ENCODE peak calls at places on chromosomes 2 and 18, in nine cellular contexts. R is HepG2, Y is H1, J is A549, N is endothelial cell of umbilical vein, T is HCT116, W is SK-N-SH, V is K562, X is GM12878. O is an unnamed sample.

GRCh38 chr2:224147174-224147573 is 108.1 kb upstream of the SERPINE2 start:
- DNase-seq in R (no peak), Y (no peak), J (peak; percentile 27), N (no peak), T (peak; percentile 24), W (no peak), V (no peak), X (no peak), O (no peak)

GRCh38 chr2:73268831-73269685 is 15.2 kb downstream of the FBXO41 start:
- DNase-seq in R (no peak), Y (peak; percentile 85), J (peak; percentile 82), N (peak; percentile 15), T (peak; percentile 82), W (no peak), V (no peak), X (no peak), O (no peak)

GRCh38 chr2:168432565-168433186 is 23.4 kb upstream of the CERS6 start:
- DNase-seq in R (no peak), Y (no peak), J (no peak), N (no peak), T (no peak), W (no peak), V (no peak), X (peak; percentile 65), O (no peak)

GRCh38 chr2:152513681-152514080 is 178.7 kb downstream of the FMNL2 start:
- DNase-seq in R (no peak), Y (no peak), J (peak; percentile 35), N (peak; percentile 80), T (peak; percentile 22), W (no peak), V (no peak), X (no peak), O (no peak)

GRCh38 chr2:60818272-60818671 is 62.2 kb downstream of the PAPOLG start:
- DNase-seq in R (peak; percentile 31), Y (no peak), J (peak; percentile 12), N (peak; percentile 37), T (no peak), W (no peak), V (no peak), X (no peak), O (peak; percentile 63)

GRCh38 chr2:126952216-126952615 is 53.5 kb downstream of the TEX51 start:
- DNase-seq in R (no peak), Y (no peak), J (no peak), N (no peak), T (no peak), W (no peak), V (no peak), X (no peak), O (no peak)

GRCh38 chr18:70373062-70373519 is 84.2 kb downstream of the SOCS6 start:
- DNase-seq in R (peak; percentile 72), Y (no peak), J (peak; percentile 97), N (no peak), T (peak; percentile 97), W (no peak), V (no peak), X (no peak), O (peak; percentile 22)

GRCh38 chr2:145975406-145975805 is 1455.5 kb upstream of the ZEB2 start:
- DNase-seq in R (no peak), Y (no peak), J (no peak), N (no peak), T (no peak), W (no peak), V (no peak), X (no peak), O (no peak)

GRCh38 chr2:38516122-38516521 is 86.6 kb downstream of the HNRNPLL start:
- DNase-seq in R (no peak), Y (no peak), J (no peak), N (no peak), T (no peak), W (no peak), V (no peak), X (no peak), O (no peak)

GRCh38 chr2:127811397-127811860 is 458 bp upstream of the WDR33 start:
- DNase-seq in R (no peak), Y (no peak), J (no peak), N (no peak), T (no peak), W (no peak), V (no peak), X (no peak), O (no peak)

GRCh38 chr2:41180392-41180791 is 728.5 kb upstream of the SLC8A1 start:
- DNase-seq in R (no peak), Y (no peak), J (no peak), N (no peak), T (no peak), W (no peak), V (no peak), X (no peak), O (no peak)

GRCh38 chr2:224876522-224876921 is 160.4 kb upstream of the CCDC195 start:
- DNase-seq in R (no peak), Y (no peak), J (no peak), N (no peak), T (no peak), W (no peak), V (no peak), X (no peak), O (peak; percentile 30)

GRCh38 chr18:57311472-57311871 is 40.9 kb upstream of the ST8SIA3 start:
- DNase-seq in R (no peak), Y (no peak), J (no peak), N (no peak), T (no peak), W (no peak), V (no peak), X (no peak), O (no peak)

GRCh38 chr2:239246723-239247122 is 154.1 kb downstream of the HDAC4 start:
- DNase-seq in R (no peak), Y (no peak), J (no peak), N (peak; percentile 6), T (peak; percentile 62), W (no peak), V (no peak), X (no peak), O (no peak)

GRCh38 chr2:130337735-130338325 is 4.9 kb upstream of the IMP4 start:
- DNase-seq in R (no peak), Y (no peak), J (no peak), N (no peak), T (no peak), W (no peak), V (peak; percentile 26), X (no peak), O (no peak)

GRCh38 chr2:110678457-110679336 is 834 bp upstream of the BUB1 start:
- DNase-seq in R (no peak), Y (no peak), J (no peak), N (peak; percentile 50), T (no peak), W (peak; percentile 61), V (peak; percentile 41), X (no peak), O (peak; percentile 73)

DNA sequence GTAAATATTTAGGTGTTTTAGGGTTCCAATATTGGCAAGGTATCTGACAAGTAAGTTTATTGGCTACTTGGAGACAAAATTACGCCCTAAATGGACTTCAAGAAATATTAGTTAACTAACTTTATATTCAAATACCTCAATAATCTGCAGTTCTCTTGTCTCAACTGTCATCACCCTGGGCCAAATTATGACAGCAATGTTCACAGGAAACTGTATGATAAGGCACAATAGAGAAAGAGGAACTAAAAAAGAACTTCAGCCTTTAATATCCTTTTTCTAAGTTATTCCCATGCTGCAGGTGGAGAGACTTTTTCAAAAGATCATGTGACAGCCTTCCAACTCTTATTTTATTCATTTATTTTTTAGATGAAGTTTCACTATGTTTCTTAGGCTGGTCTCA is 210.7 kb downstream of the TGIF1 start:
- DNase-seq in R (no peak), Y (no peak), J (no peak), N (no peak), T (no peak), W (no peak), V (no peak), X (no peak), O (peak; percentile 71)
- H3K4me3 ChIP-seq in R (no peak overlapping the region), Y (no peak overlapping the region), J (no peak overlapping the region), N (no peak overlapping the region), T (no peak overlapping the region), W (no peak overlapping the region), V (no peak overlapping the region), X (no peak overlapping the region), O (no peak overlapping the region)

GRCh38 chr2:236793041-236794011 is 223.7 kb downstream of the ACKR3 start:
- DNase-seq in R (no peak), Y (peak; percentile 49), J (no peak), N (no peak), T (no peak), W (no peak), V (no peak), X (no peak), O (no peak)
- TF ChIP-seq MAX in R (no peak), Y (peak; percentile 8), J (no peak), N (no peak), T (no peak), W (no peak), V (no peak), X (no peak), O (no peak)

GRCh38 chr2:173869244-173869643 is 95.9 kb downstream of the SP3 start:
- DNase-seq in R (no peak), Y (no peak), J (no peak), N (no peak), T (no peak), W (no peak), V (no peak), X (no peak), O (no peak)

GRCh38 chr2:173869830-173870229 is 95.3 kb downstream of the SP3 start:
- DNase-seq in R (no peak), Y (no peak), J (no peak), N (no peak), T (no peak), W (no peak), V (no peak), X (no peak), O (no peak)

GRCh38 chr2:173862612-173863217 is 102.5 kb downstream of the SP3 start:
- DNase-seq in R (no peak), Y (no peak), J (no peak), N (no peak), T (no peak), W (no peak), V (no peak), X (no peak), O (no peak)

GRCh38 chr2:173866858-173867620 is 98.1 kb downstream of the SP3 start:
- DNase-seq in R (no peak), Y (no peak), J (no peak), N (no peak), T (no peak), W (peak; percentile 58), V (no peak), X (no peak), O (no peak)

GRCh38 chr2:173865976-173866857 is 99.0 kb downstream of the SP3 start:
- DNase-seq in R (no peak), Y (no peak), J (no peak), N (no peak), T (no peak), W (no peak), V (no peak), X (no peak), O (no peak)
- H3K4me3 ChIP-seq in R (no peak overlapping the region), Y (no peak overlapping the region), J (no peak overlapping the region), N (no peak overlapping the region), T (no peak overlapping the region), W (no peak overlapping the region), V (no peak overlapping the region), X (no peak overlapping the region), O (no peak overlapping the region)

DNA sequence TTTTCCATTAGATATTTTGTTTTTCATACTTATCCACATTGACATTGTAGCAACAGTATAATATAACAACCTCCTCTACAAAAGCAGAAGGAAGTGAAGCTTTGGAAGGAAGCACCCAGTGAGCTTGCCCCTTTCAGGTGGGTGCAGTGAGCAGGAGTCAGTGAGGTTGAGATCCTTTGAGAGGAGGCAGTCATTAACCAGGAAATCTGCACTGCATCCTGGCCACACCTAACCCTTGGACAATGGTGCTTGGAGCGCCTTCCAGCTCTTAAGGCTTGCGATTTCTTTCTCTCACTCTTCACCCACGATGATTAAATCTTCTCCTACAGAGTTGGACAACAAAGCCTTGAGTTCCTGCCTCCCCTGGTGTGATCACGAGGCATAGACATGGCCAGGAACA is 13.9 kb downstream of the IL37 start:
- DNase-seq in R (no peak), Y (no peak), J (peak; percentile 16), N (no peak), T (no peak), W (no peak), V (no peak), X (no peak), O (no peak)
- TF ChIP-seq MAX in R (no peak), Y (no peak), J (no peak), N (no peak), T (no peak), W (no peak), V (no peak), X (no peak), O (no peak)